ENCODE peak calls at places on chromosome 4, in nine cellular contexts. F is CD4-positive, CD25-positive, alpha-beta regulatory T cell; E is psoas muscle; S is endodermal cell; C is right atrium auricular region; T is mammary epithelial cell; K is pancreas; M is thoracic aorta; P is adipocyte. V is an unnamed sample. For H3K4me1, the result is how much of the 10 kb centered on the place peaks cover.

GRCh38 chr4:1393866-1394265 is 12.4 kb downstream of the NKX1-1 start:
- DNase-seq in F (no peak), E (peak), S (peak), C (no peak), T (no peak), K (peak), M (no peak), P (no peak), V (no peak)

GRCh38 chr4:98092833-98093439 is 50.3 kb downstream of the STPG2 start:
- DNase-seq in F (peak), E (no peak), S (no peak), C (no peak), T (no peak), K (no peak), M (no peak), P (peak), V (no peak)

GRCh38 chr4:79913581-79913980 is 159.4 kb downstream of the ANTXR2 start:
- DNase-seq in F (no peak), E (no peak), S (no peak), C (no peak), T (peak), K (no peak), M (no peak), P (peak), V (no peak)

GRCh38 chr4:27684501-27685077 is 823.9 kb downstream of the STIM2 start:
- DNase-seq in F (peak), E (peak), S (peak), C (no peak), T (peak), K (peak), M (no peak), P (peak), V (no peak)

GRCh38 chr4:141730805-141731204 is 94.4 kb downstream of the IL15 start:
- DNase-seq in F (no peak), E (no peak), S (no peak), C (no peak), T (no peak), K (no peak), M (no peak), P (peak), V (no peak)

GRCh38 chr4:1237981-1238675 is 10.8 kb downstream of the CTBP1 start:
- DNase-seq in F (no peak), E (peak), S (no peak), C (no peak), T (no peak), K (peak), M (no peak), P (no peak), V (no peak)

GRCh38 chr4:118224239-118224829 is 128.5 kb downstream of the PRSS12 start:
- DNase-seq in F (peak), E (no peak), S (no peak), C (no peak), T (peak), K (no peak), M (no peak), P (peak), V (no peak)

GRCh38 chr4:13541720-13542576 is 2.4 kb downstream of the NKX3-2 start:
- DNase-seq in F (peak), E (no peak), S (peak), C (no peak), T (no peak), K (peak), M (no peak), P (no peak), V (peak)

GRCh38 chr4:1413221-1413663 is 7.0 kb upstream of the NKX1-1 start:
- DNase-seq in F (no peak), E (no peak), S (no peak), C (peak), T (no peak), K (no peak), M (no peak), P (no peak), V (no peak)

GRCh38 chr4:41009411-41009810 is 204.9 kb downstream of the APBB2 start:
- DNase-seq in F (no peak), E (no peak), S (no peak), C (no peak), T (peak), K (no peak), M (no peak), P (peak), V (no peak)

GRCh38 chr4:127782025-127782274 is 172 bp upstream of the HSPA4L start:
- DNase-seq in F (no peak), E (no peak), S (peak), C (peak), T (peak), K (peak), M (peak), P (peak), V (peak)

GRCh38 chr4:42280327-42281095 is 116.8 kb upstream of the SHISA3 start:
- DNase-seq in F (peak), E (no peak), S (peak), C (no peak), T (no peak), K (no peak), M (no peak), P (peak), V (no peak)

GRCh38 chr4:48620093-48620492 is 130.0 kb downstream of the ZAR1 start:
- DNase-seq in F (no peak), E (no peak), S (no peak), C (no peak), T (no peak), K (no peak), M (no peak), P (peak), V (no peak)

GRCh38 chr4:189302719-189303118 is 638.0 kb upstream of the FRG1 start:
- DNase-seq in F (no peak), E (no peak), S (no peak), C (no peak), T (no peak), K (no peak), M (no peak), P (no peak), V (no peak)

GRCh38 chr4:112514449-112515277 is 1.3 kb downstream of the NEUROG2 start:
- DNase-seq in F (no peak), E (no peak), S (peak), C (no peak), T (no peak), K (peak), M (no peak), P (peak), V (no peak)

GRCh38 chr4:173490817-173491518 is 39.1 kb downstream of the HAND2 start:
- DNase-seq in F (no peak), E (no peak), S (peak), C (no peak), T (peak), K (no peak), M (no peak), P (peak), V (no peak)

GRCh38 chr4:22485751-22486150 is 30.1 kb downstream of the ADGRA3 start:
- DNase-seq in F (no peak), E (no peak), S (no peak), C (no peak), T (peak), K (no peak), M (no peak), P (no peak), V (no peak)

GRCh38 chr4:38562751-38563198 is 101.2 kb upstream of the KLF3 start:
- DNase-seq in F (no peak), E (peak), S (no peak), C (peak), T (peak), K (no peak), M (no peak), P (peak), V (peak)

GRCh38 chr4:95255396-95256107 is 293.2 kb downstream of the UNC5C start:
- DNase-seq in F (no peak), E (no peak), S (no peak), C (peak), T (peak), K (no peak), M (no peak), P (peak), V (no peak)

GRCh38 chr4:140158234-140159030 is 4.4 kb upstream of the MAML3 start:
- DNase-seq in F (no peak), E (no peak), S (no peak), C (no peak), T (no peak), K (no peak), M (no peak), P (peak), V (peak)

GRCh38 chr4:184599492-184600135 is 49.6 kb downstream of the CASP3 start:
- DNase-seq in F (no peak), E (no peak), S (no peak), C (no peak), T (peak), K (no peak), M (no peak), P (peak), V (no peak)

GRCh38 chr4:1209821-1210220 is 37.4 kb upstream of the SPON2 start:
- DNase-seq in F (no peak), E (peak), S (no peak), C (peak), T (no peak), K (no peak), M (no peak), P (peak), V (peak)

GRCh38 chr4:75547647-75548387 is 8.0 kb upstream of the ODAPH start:
- DNase-seq in F (no peak), E (peak), S (no peak), C (peak), T (no peak), K (no peak), M (peak), P (no peak), V (no peak)

GRCh38 chr4:121096629-121097028 is 24.3 kb upstream of the NDNF start:
- DNase-seq in F (no peak), E (no peak), S (no peak), C (no peak), T (peak), K (no peak), M (no peak), P (peak), V (no peak)

GRCh38 chr4:19809989-19810388 is 441.7 kb upstream of the SLIT2 start:
- DNase-seq in F (no peak), E (no peak), S (no peak), C (no peak), T (no peak), K (no peak), M (no peak), P (no peak), V (no peak)

GRCh38 chr4:86043755-86044592 is 315.9 kb downstream of the MAPK10 start:
- DNase-seq in F (peak), E (no peak), S (peak), C (no peak), T (peak), K (no peak), M (no peak), P (peak), V (no peak)

GRCh38 chr4:134327274-134328122 is 125.9 kb upstream of the PABPC4L start:
- DNase-seq in F (no peak), E (no peak), S (no peak), C (no peak), T (no peak), K (peak), M (no peak), P (no peak), V (no peak)

GRCh38 chr4:174248407-174248806 is 35.1 kb downstream of the FBXO8 start:
- DNase-seq in F (no peak), E (no peak), S (no peak), C (no peak), T (no peak), K (no peak), M (no peak), P (no peak), V (no peak)

GRCh38 chr4:175671491-175671934 is 140.6 kb downstream of the GPM6A start:
- DNase-seq in F (no peak), E (no peak), S (peak), C (no peak), T (no peak), K (no peak), M (no peak), P (no peak), V (no peak)

GRCh38 chr4:35250771-35251170 is 993.5 kb downstream of the ARAP2 start:
- DNase-seq in F (no peak), E (no peak), S (no peak), C (no peak), T (no peak), K (no peak), M (no peak), P (no peak), V (no peak)

GRCh38 chr4:9877123-9877522 is 95.7 kb downstream of the DRD5 start:
- DNase-seq in F (no peak), E (no peak), S (peak), C (no peak), T (no peak), K (no peak), M (no peak), P (no peak), V (no peak)

GRCh38 chr4:17085416-17085815 is 187.0 kb upstream of the LDB2 start:
- DNase-seq in F (no peak), E (no peak), S (no peak), C (no peak), T (no peak), K (no peak), M (no peak), P (no peak), V (no peak)

GRCh38 chr4:99074816-99075215 is 13.8 kb downstream of the ADH5 start:
- DNase-seq in F (no peak), E (no peak), S (no peak), C (no peak), T (no peak), K (no peak), M (no peak), P (no peak), V (peak)

GRCh38 chr4:140993350-140993749 is 139.9 kb downstream of the RNF150 start:
- DNase-seq in F (no peak), E (no peak), S (no peak), C (no peak), T (no peak), K (no peak), M (no peak), P (no peak), V (no peak)

GRCh38 chr4:64824591-64824990 is 415.3 kb upstream of the TECRL start:
- DNase-seq in F (no peak), E (no peak), S (no peak), C (no peak), T (no peak), K (no peak), M (no peak), P (no peak), V (no peak)
- H3K4me1 ChIP-seq in F (under half), E (under half), S (under half), C (under half), T (under half), K (under half), M (under half), P (under half), V (under half)

GRCh38 chr4:169234137-169234855 is 36.5 kb downstream of the SH3RF1 start:
- DNase-seq in F (no peak), E (no peak), S (no peak), C (no peak), T (peak), K (no peak), M (no peak), P (peak), V (no peak)
- H3K4me1 ChIP-seq in F (under half), E (half or more), S (under half), C (under half), T (half or more), K (under half), M (under half), P (under half), V (under half)

DNA sequence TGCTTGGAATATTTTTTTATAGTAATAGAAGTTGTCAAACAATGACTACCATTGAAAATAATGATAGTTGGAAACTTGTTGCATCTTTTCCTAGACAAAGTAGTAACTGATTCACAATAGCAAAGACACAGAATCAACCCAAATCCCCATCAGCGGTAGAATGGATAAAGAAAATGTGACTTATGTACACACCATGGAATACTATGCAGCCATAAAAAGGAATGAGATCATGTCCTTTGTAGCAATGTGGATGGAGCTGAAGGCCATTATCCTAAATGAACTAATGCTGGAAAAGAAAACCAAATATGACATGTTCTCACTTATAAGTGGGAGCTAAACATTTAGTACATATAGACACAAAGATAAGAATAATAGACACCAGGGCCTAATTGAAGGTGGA is 49.7 kb downstream of the ATP10D start:
- DNase-seq in F (no peak), E (no peak), S (no peak), C (no peak), T (no peak), K (no peak), M (no peak), P (no peak), V (no peak)
- H3K4me1 ChIP-seq in F (under half), E (under half), S (under half), C (under half), T (under half), K (under half), M (under half), P (under half), V (under half)

DNA sequence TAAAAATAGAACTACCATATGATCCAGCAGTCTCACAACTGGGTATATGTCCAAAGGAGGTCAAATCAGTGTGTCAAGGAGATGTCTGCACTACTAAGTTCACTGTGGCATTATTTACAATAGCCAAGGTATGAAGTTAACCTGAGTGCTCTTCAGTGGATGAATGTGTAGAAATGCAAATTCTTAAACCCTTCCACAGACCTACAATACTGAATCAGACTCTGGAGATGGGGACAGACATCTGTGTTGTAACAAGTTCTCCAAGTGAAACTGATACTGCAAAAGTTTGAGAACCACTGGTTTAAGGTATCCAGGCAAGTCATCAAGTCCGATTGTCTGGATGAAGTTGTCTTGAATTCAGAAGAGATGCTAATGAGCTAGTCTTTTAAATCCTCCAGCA is 38.5 kb downstream of the SMAD1 start:
- DNase-seq in F (no peak), E (no peak), S (no peak), C (no peak), T (no peak), K (no peak), M (no peak), P (no peak), V (no peak)
- H3K4me1 ChIP-seq in F (under half), E (under half), S (under half), C (under half), T (under half), K (under half), M (under half), P (under half), V (under half)

GRCh38 chr4:119731778-119732177 is 103.2 kb upstream of the PDE5A start:
- DNase-seq in F (no peak), E (no peak), S (no peak), C (no peak), T (no peak), K (no peak), M (no peak), P (no peak), V (no peak)
- H3K4me1 ChIP-seq in F (under half), E (under half), S (under half), C (under half), T (under half), K (under half), M (under half), P (half or more), V (under half)

GRCh38 chr4:83217721-83218522 is 66.7 kb downstream of the COQ2 start:
- DNase-seq in F (peak), E (no peak), S (no peak), C (no peak), T (no peak), K (no peak), M (no peak), P (no peak), V (no peak)
- H3K4me1 ChIP-seq in F (half or more), E (under half), S (under half), C (under half), T (under half), K (under half), M (under half), P (under half), V (under half)

GRCh38 chr4:143407475-143407874 is 70.8 kb downstream of the GAB1 start:
- DNase-seq in F (no peak), E (no peak), S (no peak), C (no peak), T (no peak), K (no peak), M (no peak), P (no peak), V (no peak)
- H3K4me1 ChIP-seq in F (under half), E (half or more), S (under half), C (half or more), T (under half), K (under half), M (half or more), P (half or more), V (half or more)

DNA sequence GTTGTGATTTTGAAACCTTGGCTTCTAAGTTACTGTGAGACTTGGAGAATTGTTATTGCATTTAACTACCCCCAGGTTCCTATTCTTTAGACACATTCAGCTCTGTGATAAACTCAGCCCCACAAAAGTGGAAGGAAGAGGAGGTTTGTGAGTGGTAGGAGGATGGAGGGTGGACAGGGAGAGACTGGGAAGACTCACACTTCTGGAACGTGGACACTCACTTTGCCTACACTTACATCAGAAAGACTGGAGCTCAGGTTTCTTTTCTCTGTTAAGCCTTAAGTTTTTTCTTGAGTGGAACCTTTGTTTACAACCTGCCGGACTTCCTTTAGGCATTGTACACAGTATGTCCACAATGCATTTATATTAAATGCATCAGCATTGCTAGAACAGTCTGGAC is 99.0 kb downstream of the AREG start:
- DNase-seq in F (no peak), E (no peak), S (no peak), C (no peak), T (no peak), K (no peak), M (no peak), P (peak), V (no peak)
- H3K4me1 ChIP-seq in F (under half), E (under half), S (under half), C (under half), T (half or more), K (under half), M (under half), P (under half), V (under half)

V was measured in lung.